ENCODE peak calls at places on chromosomes 13 and 19, in five cellular contexts. Q is pancreas, M is epithelial cell of esophagus, K is choroid plexus epithelial cell, H is mucosa of descending colon. U is an unnamed sample.

GRCh38 chr13:93226623-93227279 is at the start of gene GPC6:
- DNase-seq in Q (no peak), M (peak), K (peak), H (no peak), U (peak)

GRCh38 chr19:14366529-14366928 is 14.7 kb upstream of the ADGRE5 start:
- DNase-seq in Q (peak), M (peak), K (peak), H (peak), U (no peak)

GRCh38 chr19:29837448-29837961 is 25.7 kb downstream of the CCNE1 start:
- DNase-seq in Q (no peak), M (no peak), K (no peak), H (no peak), U (no peak)

GRCh38 chr13:59531571-59532091 is 632.1 kb downstream of the DIAPH3 start:
- DNase-seq in Q (peak), M (peak), K (peak), H (peak), U (peak)

GRCh38 chr13:72963762-72964161 is 95.0 kb upstream of the KLF5 start:
- DNase-seq in Q (no peak), M (no peak), K (no peak), H (no peak), U (no peak)

GRCh38 chr13:27004389-27004788 is 167.2 kb downstream of the USP12 start:
- DNase-seq in Q (no peak), M (no peak), K (peak), H (no peak), U (no peak)

GRCh38 chr19:19224852-19225494 is 13.2 kb downstream of the NCAN start:
- DNase-seq in Q (peak), M (peak), K (peak), H (peak), U (no peak)

GRCh38 chr13:110465696-110466095 is 95.8 kb downstream of the RAB20 start:
- DNase-seq in Q (no peak), M (no peak), K (no peak), H (no peak), U (no peak)

GRCh38 chr19:44303976-44304568 is 753 bp downstream of the ZNF235 start:
- DNase-seq in Q (no peak), M (no peak), K (no peak), H (no peak), U (peak)

DNA sequence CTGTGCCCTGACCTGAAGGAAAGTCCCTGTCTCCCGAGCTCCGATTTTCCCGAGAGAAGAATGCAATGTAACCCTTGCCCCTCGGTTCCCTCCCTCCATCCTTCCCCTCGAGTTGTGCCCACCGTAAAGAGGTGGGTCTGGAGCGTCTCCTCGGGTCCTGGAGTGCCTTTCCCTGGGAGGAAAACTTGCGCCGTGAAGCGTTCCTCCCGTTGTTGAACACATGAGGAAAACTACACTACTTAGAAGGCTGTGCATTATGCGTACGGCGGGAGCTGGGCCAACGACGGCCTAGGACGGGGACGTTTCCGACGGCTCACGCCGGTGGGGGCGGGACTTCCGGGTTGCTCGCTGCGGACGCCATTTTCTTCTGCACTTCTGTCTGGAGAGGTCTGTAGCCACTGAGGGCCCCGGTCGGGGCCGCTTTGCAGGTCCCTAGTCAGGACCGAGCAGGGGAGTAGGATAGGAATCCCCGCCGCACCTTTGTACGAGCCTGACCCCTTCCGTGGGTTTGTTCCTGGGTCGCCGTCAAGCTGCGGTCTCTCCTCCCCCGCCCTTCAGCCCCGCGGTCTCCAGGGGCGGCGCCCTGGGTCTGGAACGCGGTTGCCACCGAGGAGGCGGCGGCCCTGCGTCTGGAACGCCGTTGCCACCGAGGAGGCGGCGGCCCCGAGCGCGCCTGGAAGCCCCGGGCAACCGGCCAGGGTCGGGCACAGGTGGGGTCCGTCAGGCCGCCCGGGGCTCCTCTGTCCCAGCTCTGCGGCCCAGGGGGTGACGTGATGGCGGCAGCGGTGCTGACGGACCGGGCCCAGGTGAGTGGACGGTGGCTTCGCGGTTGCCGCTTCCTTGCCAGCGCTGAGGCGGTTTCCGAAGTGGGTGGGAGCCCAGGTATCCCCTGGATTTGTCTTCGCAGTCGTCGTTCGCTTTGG is at the start of gene ZNF264:
- DNase-seq in Q (peak), M (peak), K (peak), H (peak), U (no peak)
- TF ChIP-seq CTCF in Q (no peak), M (no peak), K (no peak), H (no peak), U (no peak)

DNA sequence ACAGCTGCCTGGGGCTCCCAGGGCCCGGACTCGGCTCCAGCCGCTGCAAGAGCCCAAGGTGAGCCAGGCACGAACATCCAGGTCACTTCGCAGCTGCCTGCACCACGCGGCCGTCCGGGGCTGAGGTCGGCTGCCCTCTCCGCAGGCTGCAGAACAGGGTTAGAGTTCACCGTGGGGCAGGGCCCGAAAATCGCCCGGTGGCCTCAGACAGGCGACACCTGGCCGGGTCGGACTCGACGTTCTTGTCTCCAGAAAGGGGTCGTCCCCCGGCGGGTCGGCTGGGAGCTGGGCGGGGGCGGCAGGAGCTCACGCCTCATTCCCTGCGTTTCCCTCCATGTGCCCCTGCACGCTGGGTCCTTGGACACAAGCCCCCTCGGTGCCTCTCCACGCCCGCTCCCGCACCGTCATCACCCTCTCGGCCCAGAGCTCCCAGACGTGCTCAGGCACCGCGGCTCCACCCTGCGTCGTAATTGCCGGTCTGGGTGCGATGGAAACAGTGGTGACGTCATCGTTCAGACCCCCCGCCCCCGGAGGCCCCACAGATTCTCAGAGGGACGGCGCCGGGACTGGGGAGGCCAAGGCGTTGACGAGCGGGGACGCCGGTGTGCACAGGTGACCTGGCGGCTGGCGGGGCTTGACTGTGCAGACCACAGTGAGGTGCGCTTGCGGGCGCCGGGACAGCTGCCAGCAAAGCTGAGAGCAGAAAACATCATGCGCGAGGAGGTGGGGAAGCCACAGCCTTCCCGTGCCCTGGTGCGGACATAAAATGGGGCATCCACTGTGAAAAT is 4.0 kb upstream of the GRIN3B start:
- DNase-seq in Q (peak), M (peak), K (peak), H (no peak), U (no peak)
- H3K4me3 ChIP-seq in Q (no peak), M (peak), K (peak), H (no peak), U (peak)

GRCh38 chr13:114147803-114148520 is 15.5 kb upstream of the RASA3 start:
- DNase-seq in Q (no peak), M (no peak), K (no peak), H (no peak), U (no peak)

GRCh38 chr13:114146173-114146572 is 13.8 kb upstream of the RASA3 start:
- DNase-seq in Q (no peak), M (no peak), K (no peak), H (peak), U (no peak)

GRCh38 chr13:114145256-114145655 is 12.8 kb upstream of the RASA3 start:
- DNase-seq in Q (no peak), M (no peak), K (no peak), H (peak), U (no peak)

GRCh38 chr13:114145722-114146121 is 13.3 kb upstream of the RASA3 start:
- DNase-seq in Q (no peak), M (no peak), K (no peak), H (no peak), U (no peak)

GRCh38 chr13:114146629-114147028 is 14.2 kb upstream of the RASA3 start:
- DNase-seq in Q (no peak), M (no peak), K (peak), H (peak), U (no peak)
- TF ChIP-seq CTCF in Q (no peak), M (no peak), K (peak), H (no peak), U (no peak)

DNA sequence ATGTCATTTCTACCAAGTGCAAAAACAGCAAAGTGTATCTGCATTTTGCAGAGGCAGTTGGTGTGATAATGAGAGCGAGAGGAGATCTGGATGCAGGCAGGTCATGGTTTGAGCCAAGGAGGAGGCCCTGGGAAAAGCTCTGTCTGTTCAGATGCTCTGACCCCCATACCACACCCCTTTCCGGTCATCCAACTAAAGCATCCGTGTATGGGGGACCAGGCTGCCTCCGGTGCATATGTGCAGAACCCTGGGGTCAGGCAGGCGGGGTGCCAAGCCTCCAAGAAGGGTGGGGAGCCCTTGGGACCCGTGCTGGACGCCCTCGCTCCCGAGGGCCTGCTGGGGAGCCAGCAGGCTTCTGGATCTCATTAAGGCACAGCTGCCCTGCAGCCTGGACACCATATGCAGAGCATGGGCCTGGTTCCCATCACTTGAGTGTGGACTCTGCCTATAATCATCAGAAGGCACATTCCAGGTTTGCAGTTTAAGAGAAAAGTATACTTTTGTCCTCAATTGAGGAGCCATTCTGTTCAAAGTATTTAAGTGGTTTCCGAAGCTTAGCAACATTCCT is 56.1 kb downstream of the ALOX5AP start:
- DNase-seq in Q (no peak), M (no peak), K (peak), H (no peak), U (no peak)
- H3K4me3 ChIP-seq in Q (no peak), M (no peak), K (no peak), H (no peak), U (no peak)

GRCh38 chr13:33072282-33072681 is 56.1 kb downstream of the KL start:
- DNase-seq in Q (no peak), M (no peak), K (no peak), H (no peak), U (no peak)

GRCh38 chr13:33070713-33071112 is 54.5 kb downstream of the KL start:
- DNase-seq in Q (no peak), M (peak), K (peak), H (no peak), U (no peak)

GRCh38 chr13:33066329-33066728 is 50.1 kb downstream of the KL start:
- DNase-seq in Q (no peak), M (no peak), K (no peak), H (no peak), U (no peak)

GRCh38 chr13:33072759-33073158 is 56.5 kb downstream of the KL start:
- DNase-seq in Q (no peak), M (no peak), K (no peak), H (no peak), U (no peak)

DNA sequence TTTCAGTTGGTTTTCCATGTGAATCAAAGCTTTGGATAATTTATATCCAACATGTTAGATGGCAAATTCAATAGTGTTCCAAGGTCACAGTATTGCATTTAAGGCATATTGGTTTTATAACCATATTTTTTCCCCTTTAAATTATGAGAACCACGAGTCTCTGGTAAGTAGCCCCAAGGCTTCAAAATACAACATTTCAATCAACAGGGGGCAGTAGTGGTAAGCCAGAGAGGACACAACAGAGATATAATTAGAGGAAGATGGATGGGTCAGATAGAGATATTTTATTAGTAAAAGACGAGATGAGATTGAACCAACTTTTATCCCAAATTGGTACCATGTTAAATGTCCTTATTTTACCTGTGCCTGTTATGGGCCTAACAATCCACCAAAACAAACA is 53.1 kb downstream of the KL start:
- DNase-seq in Q (no peak), M (peak), K (peak), H (no peak), U (no peak)
- TF ChIP-seq CTCF in Q (no peak), M (no peak), K (peak), H (no peak), U (peak)

DNA sequence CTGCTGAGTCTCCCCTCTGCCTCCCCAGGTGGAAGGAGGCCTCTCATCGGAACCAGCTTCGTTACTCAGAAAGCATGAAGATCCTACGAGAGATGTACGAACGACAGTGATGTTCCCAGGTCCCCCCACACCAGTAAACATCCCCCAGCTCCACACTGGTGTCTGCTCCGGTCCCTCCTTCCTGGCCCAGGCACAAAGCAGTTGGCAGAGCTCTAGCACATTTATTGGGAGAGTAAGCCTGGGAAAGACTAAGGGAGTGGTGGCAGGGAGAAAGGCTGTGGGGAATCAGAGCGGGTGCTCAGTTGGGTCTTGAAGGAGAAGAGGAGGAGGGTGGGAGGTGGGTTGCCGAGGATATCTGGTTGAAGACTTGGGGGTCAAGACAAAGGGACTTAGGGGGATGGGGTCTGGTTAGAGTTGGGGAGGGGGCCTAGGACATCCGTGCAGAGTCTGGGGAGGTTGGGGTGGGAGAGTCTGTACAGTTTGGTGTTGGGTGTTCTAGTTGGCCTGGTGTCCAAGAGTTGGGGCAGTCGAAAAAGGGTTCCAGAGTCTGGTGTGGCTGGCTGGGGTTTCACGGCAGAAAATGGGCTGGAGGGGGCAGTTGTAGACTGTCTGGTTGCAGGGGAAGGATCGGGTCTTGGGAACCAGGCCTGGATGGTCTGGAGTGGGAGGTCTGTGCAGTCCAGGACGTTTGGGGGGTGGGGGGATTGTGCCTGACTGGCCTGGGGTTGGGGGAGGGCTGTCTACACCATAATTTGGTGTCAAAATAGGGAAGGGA is 2.3 kb downstream of the HSPB6 start:
- DNase-seq in Q (no peak), M (no peak), K (peak), H (no peak), U (no peak)
- H3K4me3 ChIP-seq in Q (no peak), M (no peak), K (no peak), H (no peak), U (no peak)

DNA sequence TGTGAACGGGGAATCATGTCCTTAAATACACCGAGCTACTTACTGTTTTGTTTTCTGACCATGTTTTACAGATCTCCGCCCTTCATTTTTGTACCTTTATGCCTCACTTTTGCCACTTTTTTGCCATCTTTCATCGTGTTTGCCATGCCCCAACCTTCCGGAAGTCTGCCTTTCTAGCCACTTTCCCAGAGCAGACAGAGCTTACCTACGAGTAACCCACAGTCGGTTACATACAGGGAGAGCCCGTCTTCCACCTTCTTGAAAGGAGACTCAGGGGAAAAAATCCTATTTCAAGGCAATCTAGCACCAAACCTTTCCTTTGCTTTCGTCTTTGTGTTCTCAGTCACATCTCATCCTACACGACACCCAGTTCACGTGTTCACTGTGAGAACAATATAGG is 26.1 kb downstream of the RFPL4AL1 start:
- DNase-seq in Q (no peak), M (no peak), K (no peak), H (no peak), U (no peak)
- TF ChIP-seq CTCF in Q (no peak), M (no peak), K (no peak), H (no peak), U (no peak)

GRCh38 chr19:31353826-31354225 is 4.6 kb upstream of the TSHZ3 start:
- DNase-seq in Q (peak), M (no peak), K (no peak), H (no peak), U (no peak)
- H3K4me3 ChIP-seq in Q (no peak), M (no peak), K (no peak), H (no peak), U (no peak)

GRCh38 chr13:91184244-91184926 is 163.1 kb upstream of the MIR17HG start:
- DNase-seq in Q (no peak), M (no peak), K (peak), H (no peak), U (no peak)

GRCh38 chr13:91187522-91187921 is 160.0 kb upstream of the MIR17HG start:
- DNase-seq in Q (no peak), M (no peak), K (no peak), H (no peak), U (no peak)

GRCh38 chr13:91181892-91182291 is 165.6 kb upstream of the MIR17HG start:
- DNase-seq in Q (no peak), M (no peak), K (no peak), H (no peak), U (no peak)

DNA sequence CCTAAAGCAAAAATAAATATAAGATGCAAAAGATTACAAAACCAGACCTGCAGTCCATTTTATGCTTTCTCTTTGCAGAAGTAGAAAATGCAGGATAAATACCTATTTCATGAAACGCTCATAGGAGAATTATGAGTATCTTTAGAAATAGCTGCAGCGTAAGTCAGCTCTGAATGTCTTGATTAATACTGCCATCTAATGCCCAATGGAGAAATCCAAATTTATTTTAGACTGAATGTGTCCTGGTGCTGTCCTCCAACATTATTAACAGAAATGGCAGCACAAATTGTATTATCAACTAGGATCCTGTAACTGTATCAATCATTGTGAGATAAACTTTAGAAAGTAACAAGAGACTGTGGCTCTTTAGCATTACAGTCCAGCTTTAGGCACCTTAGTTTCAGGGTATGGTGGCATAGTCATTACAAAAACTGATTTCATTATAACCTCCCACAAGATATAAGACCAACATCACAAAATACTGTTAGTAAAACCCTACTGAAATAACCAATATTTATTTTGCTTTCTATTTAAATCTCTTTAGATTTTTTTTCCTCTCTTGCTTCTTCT is 162.1 kb upstream of the MIR17HG start:
- DNase-seq in Q (no peak), M (peak), K (peak), H (no peak), U (no peak)
- TF ChIP-seq CTCF in Q (no peak), M (peak), K (peak), H (no peak), U (peak)

GRCh38 chr19:8335343-8336071 is 7.6 kb downstream of the KANK3 start:
- DNase-seq in Q (no peak), M (no peak), K (no peak), H (no peak), U (no peak)
- H3K4me3 ChIP-seq in Q (no peak), M (peak), K (no peak), H (no peak), U (no peak)